ENCODE peak calls at places on chromosomes 7 and 10, in nine cellular contexts. Y, R, C, N, Q, L, U, W and G are unnamed samples.
A peak's percentile ranks its signal among the peaks of the same experiment; 100 is the strongest.

GRCh38 chr7:43674559-43675436 is 54.5 kb downstream of the COA1 start:
- DNase-seq in W (no peak), N (peak; percentile 89), Y (no peak), Q (no peak), R (no peak), U (no peak), C (peak; percentile 79), L (no peak), G (no peak)

GRCh38 chr7:47572101-47572460 is 9.8 kb downstream of the TNS3 start:
- DNase-seq in Y (no peak), N (no peak), W (no peak), U (no peak), R (no peak), L (no peak), Q (no peak), C (no peak), G (no peak)

GRCh38 chr10:49844775-49845561 is 82.8 kb upstream of the OGDHL start:
- DNase-seq in N (peak; percentile 76), Q (no peak), C (peak; percentile 59), Y (no peak), W (no peak), U (no peak), L (no peak), R (no peak), G (no peak)

GRCh38 chr10:89153086-89153485 is 54.0 kb downstream of the CH25H start:
- DNase-seq in C (no peak), Q (no peak), U (no peak), R (no peak), Y (no peak), N (no peak), L (no peak), W (no peak), G (no peak)

GRCh38 chr7:30136339-30136738 is 1.6 kb downstream of the MTURN start:
- DNase-seq in N (no peak), L (no peak), U (peak; percentile 81), R (no peak), Y (no peak), Q (no peak), W (no peak), C (no peak), G (no peak)

GRCh38 chr10:16949806-16950205 is 132.6 kb upstream of the RSU1 start:
- DNase-seq in R (no peak), L (no peak), W (no peak), N (no peak), Y (no peak), Q (no peak), C (no peak), U (no peak), G (no peak)

GRCh38 chr7:128168667-128169210 is 72.3 kb upstream of the LEP start:
- DNase-seq in U (no peak), L (peak; percentile 74), Q (no peak), Y (no peak), R (no peak), C (peak; percentile 22), W (peak; percentile 88), N (no peak), G (no peak)

GRCh38 chr7:8249121-8249520 is 12.8 kb downstream of the ICA1 start:
- DNase-seq in Y (no peak), U (no peak), W (no peak), R (no peak), C (no peak), N (no peak), L (no peak), Q (no peak), G (no peak)

GRCh38 chr7:131110294-131111080 is 217.2 kb upstream of the MKLN1 start:
- DNase-seq in W (peak; percentile 46), U (no peak), C (peak; percentile 57), L (no peak), Y (peak; percentile 17), Q (peak; percentile 39), R (peak; percentile 59), N (peak; percentile 34), G (no peak)

GRCh38 chr10:21808525-21808924 is 195.0 kb downstream of the DNAJC1 start:
- DNase-seq in R (no peak), C (no peak), Y (no peak), U (no peak), Q (no peak), L (no peak), N (no peak), W (no peak), G (no peak)

GRCh38 chr7:53315986-53316385 is 280.6 kb downstream of the POM121L12 start:
- DNase-seq in R (no peak), Y (no peak), N (no peak), Q (no peak), U (no peak), C (peak; percentile 1), L (no peak), W (no peak), G (no peak)

GRCh38 chr7:69893915-69894314 is 295.6 kb downstream of the AUTS2 start:
- DNase-seq in U (no peak), C (no peak), R (no peak), Q (no peak), N (no peak), Y (peak; percentile 60), W (no peak), L (peak; percentile 10), G (no peak)

GRCh38 chr10:11381023-11381422 is 230.4 kb downstream of the USP6NL start:
- DNase-seq in Y (no peak), N (peak; percentile 32), U (no peak), Q (no peak), R (no peak), L (no peak), C (peak; percentile 71), W (no peak), G (no peak)

GRCh38 chr7:152459724-152460251 is 24.0 kb upstream of the KMT2C start:
- DNase-seq in L (no peak), Y (no peak), R (peak; percentile 35), U (no peak), N (peak; percentile 40), C (no peak), W (no peak), Q (no peak), G (no peak)

GRCh38 chr10:114386446-114386845 is 17.9 kb downstream of the AFAP1L2 start:
- DNase-seq in W (no peak), Y (peak; percentile 28), L (no peak), C (no peak), R (no peak), N (no peak), U (no peak), Q (no peak), G (no peak)

GRCh38 chr7:73717991-73718405 is 1.5 kb downstream of the STX1A start:
- DNase-seq in Y (peak; percentile 57), C (peak; percentile 93), W (no peak), Q (no peak), L (no peak), R (no peak), N (peak; percentile 93), U (peak; percentile 83), G (peak; percentile 73)

GRCh38 chr10:44044549-44044948 is 340.3 kb downstream of the CXCL12 start:
- DNase-seq in Q (no peak), L (no peak), N (no peak), R (no peak), Y (no peak), U (no peak), C (no peak), W (no peak), G (no peak)
- TF ChIP-seq CTCF in Q (no peak), L (no peak), N (no peak), R (no peak), Y (no peak), U (no peak), C (no peak), W (peak; percentile 35), G (no peak)

DNA sequence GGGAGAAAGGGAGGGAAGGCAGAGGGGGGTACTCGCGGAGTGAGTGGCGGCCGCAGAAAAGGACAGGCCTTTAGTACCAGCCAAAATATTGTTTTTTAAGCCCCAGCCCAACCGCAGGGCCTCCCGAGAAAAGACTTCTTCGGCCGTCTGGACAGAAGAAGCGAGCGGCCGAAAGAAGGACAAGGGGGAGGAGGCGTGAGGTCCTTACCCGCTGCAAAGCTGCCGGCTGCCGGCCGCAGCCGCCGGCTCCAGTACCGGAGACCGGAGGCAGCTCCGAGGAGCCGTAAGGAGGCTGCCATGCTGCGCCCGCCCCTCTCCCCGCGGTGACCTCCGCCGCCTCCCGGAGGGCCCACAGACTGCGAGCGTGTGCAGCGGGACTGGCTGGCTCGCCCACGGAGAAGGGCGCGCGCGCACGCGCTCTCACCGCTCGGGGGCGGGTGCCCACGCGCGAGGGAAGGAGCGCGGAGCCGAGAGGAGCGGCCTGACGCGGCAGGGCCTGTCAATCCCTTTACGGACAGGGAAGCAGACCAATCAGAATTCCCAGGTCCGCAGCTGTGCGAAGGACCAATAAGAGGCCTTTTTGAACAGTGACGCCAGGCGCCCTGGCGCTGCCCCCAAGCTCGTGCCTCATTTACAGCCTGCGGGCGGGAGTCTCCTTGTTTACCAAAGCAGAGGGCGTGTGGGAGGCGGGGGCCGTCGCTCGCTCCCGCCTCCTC is at the start of gene HIBADH:
- DNase-seq in Q (peak; percentile 98), U (peak; percentile 99), R (peak; percentile 100), L (peak; percentile 89), C (peak; percentile 99), W (peak; percentile 99), N (peak; percentile 99), Y (peak; percentile 99), G (peak; percentile 92)
- TF ChIP-seq CTCF in Q (peak; percentile 70), U (peak; percentile 59), R (peak; percentile 48), L (no peak), C (peak; percentile 16), W (no peak), N (peak; percentile 11), Y (peak; percentile 2), G (no peak)

GRCh38 chr10:102113956-102114857 is 6.0 kb downstream of the LDB1 start:
- DNase-seq in U (peak; percentile 87), C (no peak), Y (no peak), L (peak; percentile 25), Q (no peak), N (no peak), R (no peak), W (peak; percentile 38), G (peak; percentile 24)

GRCh38 chr10:102111276-102111675 is 8.9 kb downstream of the LDB1 start:
- DNase-seq in C (no peak), R (no peak), Y (no peak), U (no peak), L (no peak), W (no peak), Q (no peak), N (no peak), G (no peak)

GRCh38 chr10:102114861-102115618 is 5.1 kb downstream of the LDB1 start:
- DNase-seq in N (peak; percentile 65), Y (peak; percentile 85), W (peak; percentile 94), Q (peak; percentile 91), U (peak; percentile 98), C (peak; percentile 93), L (peak; percentile 86), R (peak; percentile 94), G (peak; percentile 64)

GRCh38 chr10:102113261-102113955 is 6.8 kb downstream of the LDB1 start:
- DNase-seq in U (no peak), N (no peak), L (no peak), Y (no peak), R (no peak), Q (no peak), C (peak; percentile 48), W (no peak), G (no peak)

GRCh38 chr10:102112210-102112817 is 7.9 kb downstream of the LDB1 start:
- DNase-seq in U (no peak), Y (no peak), L (no peak), Q (no peak), R (no peak), C (no peak), N (no peak), W (no peak), G (no peak)
- TF ChIP-seq CTCF in U (no peak), Y (peak; percentile 27), L (no peak), Q (no peak), R (no peak), C (peak; percentile 23), N (no peak), W (peak; percentile 65), G (no peak)

GRCh38 chr10:121633056-121633455 is 34.8 kb upstream of the FGFR2 start:
- DNase-seq in Q (no peak), R (no peak), L (no peak), C (no peak), Y (no peak), U (no peak), W (no peak), N (no peak), G (no peak)
- TF ChIP-seq CTCF in Q (no peak), R (no peak), L (no peak), C (no peak), Y (no peak), U (no peak), W (no peak), N (no peak), G (no peak)